ENCODE peak calls at places on chromosomes 6 and 20, in five cellular contexts. R, K, V, H and F are unnamed samples.

GRCh38 chr6:31378721-31379103 is 21.7 kb upstream of the HLA-B start:
- DNase-seq in H (no peak), V (no peak), K (no peak), R (no peak), F (no peak)

GRCh38 chr20:18466574-18466893 is 296 bp downstream of the DZANK1 start:
- DNase-seq in V (no peak), H (no peak), K (no peak), R (no peak), F (no peak)

GRCh38 chr6:45613678-45614077 is 235.9 kb upstream of the SUPT3H start:
- DNase-seq in V (no peak), R (peak), H (no peak), K (peak), F (peak)

GRCh38 chr6:37731888-37732287 is 34.2 kb upstream of the MDGA1 start:
- DNase-seq in V (no peak), H (peak), R (no peak), K (no peak), F (no peak)

GRCh38 chr6:121319112-121319553 is 15.1 kb downstream of the TBC1D32 start:
- DNase-seq in K (peak), V (no peak), H (no peak), R (no peak), F (no peak)

GRCh38 chr6:165913676-165914570 is 250.9 kb upstream of the PDE10A start:
- DNase-seq in H (no peak), R (no peak), V (no peak), K (peak), F (no peak)

GRCh38 chr6:11754625-11755289 is 23.8 kb downstream of the ADTRP start:
- DNase-seq in H (no peak), V (no peak), K (peak), R (no peak), F (no peak)

GRCh38 chr6:47264775-47265184 is 44.9 kb downstream of the TNFRSF21 start:
- DNase-seq in H (no peak), V (no peak), R (no peak), K (no peak), F (no peak)

GRCh38 chr6:13373488-13373886 is 45.1 kb upstream of the TBC1D7 start:
- DNase-seq in K (no peak), R (no peak), V (no peak), H (no peak), F (no peak)

GRCh38 chr6:84037425-84038089 is 4.0 kb downstream of the MRAP2 start:
- DNase-seq in H (no peak), V (no peak), R (no peak), K (no peak), F (no peak)

GRCh38 chr6:157184202-157185015 is 138.9 kb downstream of the TMEM242 start:
- DNase-seq in R (peak), V (peak), K (peak), H (peak), F (peak)